ENCODE peak calls at places on chromosome 22, in five cellular contexts. D, O, B, R and K are unnamed samples.

GRCh38 chr22:45455212-45455611 is 41.7 kb downstream of the RIBC2 start:
- DNase-seq in D (no peak), O (no peak), R (no peak), B (no peak), K (no peak)

GRCh38 chr22:18032455-18033101 is 8.2 kb upstream of the MICAL3 start:
- DNase-seq in B (peak), D (no peak), O (no peak), R (no peak), K (no peak)

GRCh38 chr22:46012881-46013281 is 35.9 kb upstream of the WNT7B start:
- DNase-seq in D (no peak), R (no peak), O (no peak), B (no peak), K (no peak)

GRCh38 chr22:26751217-26751616 is 93.8 kb downstream of the MIAT start:
- DNase-seq in O (no peak), R (no peak), B (no peak), D (no peak), K (no peak)

GRCh38 chr22:27930246-27931060 is 11.4 kb upstream of the PITPNB start:
- DNase-seq in D (no peak), B (peak), O (no peak), R (no peak), K (no peak)

GRCh38 chr22:39526736-39527171 is 5.8 kb downstream of the RPS19BP1 start:
- DNase-seq in D (no peak), O (no peak), R (no peak), B (no peak), K (no peak)

GRCh38 chr22:33520904-33521780 is 399.1 kb downstream of the LARGE1 start:
- DNase-seq in O (no peak), D (no peak), R (no peak), B (no peak), K (no peak)

GRCh38 chr22:29482253-29482652 is 2.2 kb downstream of the NEFH start:
- DNase-seq in R (no peak), O (no peak), D (no peak), B (no peak), K (no peak)

GRCh38 chr22:47439643-47440265 is 677.3 kb downstream of the TBC1D22A start:
- DNase-seq in B (no peak), D (no peak), O (no peak), R (no peak), K (no peak)

GRCh38 chr22:25402501-25403283 is 161.8 kb upstream of the GRK3 start:
- DNase-seq in R (no peak), D (no peak), B (peak), O (no peak), K (peak)

GRCh38 chr22:17847360-17848078 is 73.2 kb upstream of the BID start:
- DNase-seq in O (no peak), R (no peak), D (no peak), B (no peak), K (no peak)

GRCh38 chr22:46256358-46256958 is 6.4 kb upstream of the CDPF1 start:
- DNase-seq in R (no peak), O (no peak), B (peak), D (no peak), K (no peak)

GRCh38 chr22:17235149-17235655 is 16.0 kb upstream of the ADA2 start:
- DNase-seq in R (no peak), B (no peak), D (no peak), O (no peak), K (no peak)

GRCh38 chr22:46467006-46467405 is 70.4 kb downstream of the CELSR1 start:
- DNase-seq in R (no peak), B (no peak), O (no peak), D (no peak), K (no peak)

GRCh38 chr22:45896153-45896951 is 80.6 kb downstream of the WNT7B start:
- DNase-seq in D (no peak), B (no peak), O (peak), R (no peak), K (peak)

GRCh38 chr22:39185601-39186012 is 33.1 kb upstream of the CBX7 start:
- DNase-seq in B (peak), O (peak), D (no peak), R (no peak), K (no peak)

GRCh38 chr22:41902932-41903421 is 11.9 kb downstream of the SHISA8 start:
- DNase-seq in O (no peak), R (peak), D (no peak), B (no peak), K (peak)

GRCh38 chr22:46083383-46084350 is 66.7 kb upstream of the PPARA start:
- DNase-seq in O (no peak), R (peak), B (no peak), D (no peak), K (no peak)

GRCh38 chr22:37748659-37749058 is 51.8 kb downstream of the TRIOBP start:
- DNase-seq in R (no peak), B (no peak), O (no peak), D (no peak), K (no peak)

GRCh38 chr22:39665229-39665628 is 94.7 kb downstream of the CACNA1I start:
- DNase-seq in B (no peak), D (no peak), R (no peak), O (no peak), K (no peak)

GRCh38 chr22:28297504-28297903 is 378.4 kb upstream of the PITPNB start:
- DNase-seq in R (no peak), O (no peak), B (peak), D (no peak), K (no peak)

GRCh38 chr22:31241936-31242335 is 29.8 kb downstream of the LIMK2 start:
- DNase-seq in O (no peak), R (no peak), B (peak), D (peak), K (no peak)
- TF ChIP-seq CTCF in O (no peak), R (no peak), B (peak), D (peak), K (no peak)

DNA sequence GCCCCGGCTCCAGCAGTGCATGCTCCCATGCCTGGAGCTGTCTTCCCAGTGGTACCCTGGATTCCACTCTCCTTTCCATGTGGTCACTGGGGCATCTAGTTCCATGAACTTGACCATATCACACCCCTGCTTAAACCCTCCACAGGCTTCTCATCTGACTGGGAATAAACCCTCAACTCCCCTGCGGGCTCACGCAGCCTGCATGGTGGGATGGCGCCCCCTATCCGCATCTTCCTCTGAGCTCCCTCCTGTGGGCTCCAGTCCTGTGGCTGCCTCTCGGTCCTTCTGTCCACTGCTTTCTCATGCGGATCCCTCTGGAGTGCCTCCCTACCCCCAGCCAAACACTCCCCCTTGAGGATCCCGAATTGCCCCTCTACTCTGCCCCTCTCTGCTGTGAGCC is 41.4 kb upstream of the TTLL12 start:
- DNase-seq in O (no peak), R (peak), B (peak), D (no peak), K (peak)
- TF ChIP-seq CTCF in O (no peak), R (no peak), B (peak), D (peak), K (no peak)

GRCh38 chr22:22460635-22461034 is 47.9 kb downstream of the ZNF280B start:
- DNase-seq in R (no peak), O (no peak), D (no peak), B (no peak), K (no peak)

GRCh38 chr22:22460060-22460459 is 48.5 kb downstream of the ZNF280B start:
- DNase-seq in D (no peak), O (no peak), R (no peak), B (no peak), K (no peak)

GRCh38 chr22:22461583-22461982 is 47.0 kb downstream of the ZNF280B start:
- DNase-seq in B (no peak), O (no peak), D (no peak), R (no peak), K (no peak)

GRCh38 chr22:22462813-22463567 is 45.6 kb downstream of the ZNF280B start:
- DNase-seq in B (no peak), O (no peak), R (no peak), D (no peak), K (no peak)

DNA sequence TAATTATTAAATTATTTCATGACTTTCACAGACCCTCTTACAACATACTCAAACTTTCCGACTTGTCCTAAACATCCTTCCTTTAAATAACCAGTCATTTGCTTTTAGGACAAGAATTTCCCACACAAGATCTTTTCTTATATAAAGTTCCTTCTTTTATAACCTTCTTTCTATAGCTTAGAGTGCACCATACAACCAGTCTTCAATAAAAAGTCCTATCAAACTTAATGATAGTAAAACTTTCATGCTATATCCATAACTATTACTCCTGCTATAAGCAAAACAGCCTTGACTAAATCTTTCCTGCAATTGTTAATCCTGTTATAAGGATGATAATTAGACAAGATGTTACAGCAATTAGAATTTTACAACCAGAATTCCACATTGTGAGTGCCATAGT is 47.4 kb downstream of the ZNF280B start:
- DNase-seq in B (no peak), D (no peak), O (no peak), R (no peak), K (no peak)
- TF ChIP-seq CTCF in B (no peak), D (no peak), O (no peak), R (no peak), K (no peak)

DNA sequence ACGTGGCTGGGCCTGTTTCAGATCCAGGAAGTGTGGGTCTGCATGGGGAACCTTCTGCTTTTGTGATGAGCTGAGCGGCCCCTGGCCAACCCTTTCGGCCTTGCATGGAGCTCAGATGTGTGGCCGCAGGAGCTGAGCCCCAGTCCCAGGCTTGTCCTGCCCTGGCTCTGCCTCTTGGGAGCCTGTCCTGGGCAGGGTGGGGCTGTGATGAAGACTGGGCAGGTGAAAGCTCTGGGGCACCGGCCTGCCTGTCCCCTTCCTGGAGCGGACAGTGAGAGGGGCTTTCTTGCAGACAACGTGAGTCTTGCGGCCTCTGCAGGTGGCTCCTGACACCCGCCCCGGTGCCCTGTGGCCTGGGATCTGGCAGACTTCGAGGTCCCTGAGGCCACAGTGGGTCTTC is 1296.6 kb downstream of the BRD1 start:
- DNase-seq in D (no peak), B (no peak), O (no peak), R (no peak), K (no peak)
- TF ChIP-seq CTCF in D (no peak), B (no peak), O (no peak), R (no peak), K (no peak)

DNA sequence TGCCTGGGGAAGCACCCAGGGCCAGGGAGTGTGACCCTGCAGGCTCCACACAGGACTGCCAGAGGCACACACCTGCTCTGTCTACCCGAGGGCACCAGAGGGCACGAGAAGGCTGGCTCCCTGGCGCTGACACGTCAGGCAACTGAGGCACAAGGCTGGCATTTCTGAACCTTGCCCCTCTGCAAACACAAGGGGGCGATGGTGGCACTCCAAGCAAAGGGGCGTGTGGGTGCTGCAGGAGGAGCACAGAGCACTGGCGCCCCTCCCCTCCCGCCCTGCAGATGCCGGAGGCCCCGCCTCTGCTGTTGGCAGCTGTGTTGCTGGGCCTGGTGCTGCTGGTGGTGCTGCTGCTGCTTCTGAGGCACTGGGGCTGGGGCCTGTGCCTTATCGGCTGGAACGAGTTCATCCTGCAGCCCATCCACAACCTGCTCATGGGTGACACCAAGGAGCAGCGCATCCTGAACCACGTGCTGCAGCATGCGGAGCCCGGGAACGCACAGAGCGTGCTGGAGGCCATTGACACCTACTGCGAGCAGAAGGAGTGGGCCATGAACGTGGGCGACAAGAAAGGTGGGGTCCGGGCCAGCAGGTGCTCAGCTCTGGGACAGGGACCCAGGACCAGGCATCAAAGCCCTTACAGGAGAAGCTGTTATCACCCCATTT is 20.8 kb upstream of the TXNRD2 start:
- DNase-seq in O (peak), D (no peak), B (peak), R (peak), K (peak)
- TF ChIP-seq CTCF in O (no peak), D (peak), B (peak), R (no peak), K (peak)

GRCh38 chr22:50148166-50148500 is 22.4 kb upstream of the PANX2 start:
- DNase-seq in O (no peak), B (no peak), R (no peak), D (no peak), K (no peak)

GRCh38 chr22:50144005-50144614 is 26.4 kb upstream of the PANX2 start:
- DNase-seq in D (no peak), B (no peak), O (no peak), R (no peak), K (no peak)

GRCh38 chr22:50148991-50149721 is 21.4 kb upstream of the PANX2 start:
- DNase-seq in O (peak), B (peak), R (peak), D (no peak), K (peak)

GRCh38 chr22:50145741-50146439 is 24.6 kb upstream of the PANX2 start:
- DNase-seq in R (no peak), O (no peak), B (no peak), D (no peak), K (no peak)

GRCh38 chr22:50146440-50147228 is 23.9 kb upstream of the PANX2 start:
- DNase-seq in D (peak), O (peak), R (peak), B (peak), K (peak)
- TF ChIP-seq CTCF in D (peak), O (peak), R (no peak), B (peak), K (peak)

DNA sequence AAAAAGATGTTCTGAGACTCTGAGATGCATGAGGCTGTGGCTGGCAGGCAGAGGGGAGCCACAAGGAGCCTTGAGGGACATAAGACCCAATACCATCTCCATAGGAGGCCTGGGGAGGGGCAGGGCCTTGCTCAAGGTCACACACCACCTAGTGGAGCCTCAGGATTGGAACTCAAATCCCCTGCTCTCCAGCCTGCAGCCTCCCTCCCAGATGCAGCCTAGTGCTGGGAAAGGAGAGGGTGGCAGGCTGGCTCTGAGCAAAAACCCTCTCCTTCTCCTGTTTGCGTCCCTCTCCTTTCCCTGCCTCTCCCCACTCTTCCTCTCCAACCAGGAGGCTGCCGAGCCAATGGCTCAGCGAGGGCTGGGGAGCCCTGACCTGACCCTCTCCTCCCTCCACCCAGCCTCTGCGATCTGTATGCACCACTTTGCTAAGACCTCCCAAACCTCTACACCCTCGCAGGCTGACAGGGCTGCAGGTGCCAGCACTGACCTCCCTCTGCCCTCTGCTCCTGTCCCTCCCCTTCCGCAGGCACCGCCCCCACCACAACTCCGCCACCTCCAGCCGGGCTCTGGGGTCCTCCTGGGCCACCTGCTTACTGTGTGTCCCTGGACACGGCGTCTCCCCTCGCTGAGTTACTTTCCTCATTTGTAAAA is 14.7 kb downstream of the IGLL1 start:
- DNase-seq in B (no peak), R (no peak), O (no peak), D (no peak), K (no peak)
- TF ChIP-seq CTCF in B (no peak), R (no peak), O (no peak), D (peak), K (no peak)

GRCh38 chr22:44326549-44326881 is 13.8 kb upstream of the SHISAL1 start:
- DNase-seq in B (no peak), O (no peak), R (no peak), D (no peak), K (no peak)
- TF ChIP-seq CTCF in B (no peak), O (no peak), R (no peak), D (no peak), K (no peak)

DNA sequence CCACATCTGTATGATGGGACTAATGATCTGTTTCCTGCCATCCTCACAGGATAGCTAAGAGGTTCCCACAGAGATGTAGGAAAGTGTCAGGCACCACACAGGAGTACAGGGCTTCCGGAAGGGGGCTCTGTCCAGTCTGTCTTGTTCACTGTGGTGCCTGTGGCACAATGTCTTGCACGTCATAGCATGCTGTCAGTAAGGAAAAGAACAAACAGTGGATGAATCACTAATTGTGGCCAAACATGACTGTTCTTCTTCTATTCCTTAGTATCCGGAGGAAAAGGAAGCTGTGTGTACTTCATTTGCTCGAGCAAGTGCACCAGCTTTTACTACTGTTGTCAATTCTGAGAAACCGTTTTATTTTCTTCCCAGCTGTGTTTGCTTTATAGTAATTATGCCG is 73.4 kb upstream of the YWHAH start:
- DNase-seq in R (no peak), O (no peak), B (peak), D (peak), K (peak)
- TF ChIP-seq CTCF in R (no peak), O (no peak), B (peak), D (peak), K (no peak)